ENCODE peak calls at places on chromosomes 4 and X, in six cellular contexts. D is NCI-H2081; E is GDM1; Y is HT-29; J is activated CD8-positive, alpha-beta memory T cell treated with anti-CD3 and anti-CD28 coated beads for 1 hour; T is hypothalamus. H is an unnamed sample.

GRCh38 chr4:53208749-53209148 is 157.1 kb downstream of the SCFD2 start:
- DNase-seq in T (no peak), Y (no peak), E (no peak), D (no peak), J (no peak), H (no peak)

GRCh38 chr4:78437608-78438088 is 113.9 kb upstream of the ANXA3 start:
- DNase-seq in E (no peak), Y (no peak), D (no peak), J (no peak), T (no peak), H (no peak)

GRCh38 chr4:152079543-152080293 is 318.9 kb upstream of the GATB start:
- DNase-seq in J (no peak), E (no peak), Y (no peak), D (no peak), T (no peak), H (no peak)

GRCh38 chr4:1411436-1412375 is 5.5 kb upstream of the NKX1-1 start:
- DNase-seq in J (no peak), T (no peak), E (no peak), Y (no peak), D (no peak), H (no peak)

GRCh38 chr4:71241467-71242401 is 97.1 kb upstream of the SLC4A4 start:
- DNase-seq in T (no peak), J (no peak), E (no peak), Y (no peak), D (no peak), H (peak)

GRCh38 chr4:147731611-147732515 is at the start of gene ARHGAP10:
- DNase-seq in T (peak), D (peak), J (peak), E (peak), Y (peak), H (peak)

GRCh38 chrX:103789004-103789403 is 12.4 kb downstream of the PLP1 start:
- DNase-seq in T (no peak), E (no peak), J (no peak), Y (no peak), D (no peak), H (peak)

GRCh38 chr4:187767687-187768086 is 227.9 kb upstream of the ZFP42 start:
- DNase-seq in J (no peak), Y (no peak), D (no peak), E (no peak), T (no peak), H (no peak)

GRCh38 chrX:21745756-21746155 is 12.2 kb downstream of the SMPX start:
- DNase-seq in E (no peak), J (no peak), D (no peak), T (no peak), Y (peak), H (peak)

GRCh38 chr4:152536545-152537182 is 772 bp upstream of the FBXW7 start:
- DNase-seq in J (peak), E (peak), Y (peak), T (no peak), D (peak), H (no peak)

GRCh38 chr4:169103966-169104412 is 93.9 kb upstream of the CBR4 start:
- DNase-seq in D (peak), J (no peak), E (no peak), T (no peak), Y (no peak), H (no peak)

GRCh38 chr4:169256101-169256612 is 14.6 kb downstream of the SH3RF1 start:
- DNase-seq in J (no peak), T (no peak), D (no peak), Y (no peak), E (no peak), H (no peak)

GRCh38 chrX:129115104-129115503 is 408.2 kb downstream of the SMARCA1 start:
- DNase-seq in E (peak), J (no peak), Y (peak), D (peak), T (no peak), H (peak)

GRCh38 chrX:13131511-13132137 is 87.2 kb upstream of the FAM9C start:
- DNase-seq in J (no peak), E (peak), D (no peak), Y (no peak), T (no peak), H (no peak)

GRCh38 chrX:36431819-36432218 is 512.3 kb downstream of the CFAP47 start:
- DNase-seq in E (no peak), T (no peak), Y (peak), D (no peak), J (no peak), H (no peak)